ENCODE peak calls at places on chromosome 15, in ten cellular contexts. One of them, this sample, is unnamed.
A peak's percentile ranks its signal among the peaks of the same experiment; 100 is the strongest.

GRCh38 chr15:75712668-75713337 is at the start of gene CSPG4:
- DNase-seq in NCI-H1092 treated with DMSO at 0.1 percent for 48 hours: no peak
- DNase-seq in astrocyte of the spinal cord: peak; percentile 84
- DNase-seq in cardiac fibroblast: peak; percentile 50
- DNase-seq in hippocampal formation: no peak
- DNase-seq in body of pancreas: no peak
- DNase-seq in T-helper 2 cell treated with Interferon-gamma antibody and Interleukin-4, amounts not matched to agents 5 μg/mL and 100 μg/mL, for 36 hours: no peak
- DNase-seq in HFFc6: peak; percentile 35
- DNase-seq in AG04450: no peak
- DNase-seq in effector memory CD8-positive, alpha-beta T cell: no peak
- DNase-seq in this sample: peak; percentile 92

GRCh38 chr15:66959066-66959465 is 106.3 kb upstream of the SMAD3 start:
- DNase-seq in effector memory CD8-positive, alpha-beta T cell: no peak
- DNase-seq in T-helper 2 cell treated with Interferon-gamma antibody and Interleukin-4, amounts not matched to agents 5 μg/mL and 100 μg/mL, for 36 hours: no peak
- DNase-seq in cardiac fibroblast: no peak
- DNase-seq in HFFc6: no peak
- DNase-seq in astrocyte of the spinal cord: no peak
- DNase-seq in body of pancreas: no peak
- DNase-seq in hippocampal formation: no peak
- DNase-seq in NCI-H1092 treated with DMSO at 0.1 percent for 48 hours: no peak
- DNase-seq in AG04450: no peak
- DNase-seq in this sample: no peak

GRCh38 chr15:79322945-79323344 is 12.0 kb downstream of the TMED3 start:
- DNase-seq in NCI-H1092 treated with DMSO at 0.1 percent for 48 hours: no peak
- DNase-seq in effector memory CD8-positive, alpha-beta T cell: no peak
- DNase-seq in T-helper 2 cell treated with Interferon-gamma antibody and Interleukin-4, amounts not matched to agents 5 μg/mL and 100 μg/mL, for 36 hours: no peak
- DNase-seq in hippocampal formation: no peak
- DNase-seq in cardiac fibroblast: no peak
- DNase-seq in body of pancreas: no peak
- DNase-seq in HFFc6: no peak
- DNase-seq in AG04450: no peak
- DNase-seq in astrocyte of the spinal cord: no peak
- DNase-seq in this sample: no peak

GRCh38 chr15:25510146-25510545 is 71.3 kb upstream of the UBE3A start:
- DNase-seq in HFFc6: no peak
- DNase-seq in NCI-H1092 treated with DMSO at 0.1 percent for 48 hours: no peak
- DNase-seq in astrocyte of the spinal cord: no peak
- DNase-seq in hippocampal formation: no peak
- DNase-seq in AG04450: no peak
- DNase-seq in effector memory CD8-positive, alpha-beta T cell: no peak
- DNase-seq in T-helper 2 cell treated with Interferon-gamma antibody and Interleukin-4, amounts not matched to agents 5 μg/mL and 100 μg/mL, for 36 hours: no peak
- DNase-seq in body of pancreas: no peak
- DNase-seq in cardiac fibroblast: no peak
- DNase-seq in this sample: no peak

GRCh38 chr15:76868740-76869139 is 36.4 kb downstream of the SCAPER start:
- DNase-seq in HFFc6: no peak
- DNase-seq in cardiac fibroblast: no peak
- DNase-seq in hippocampal formation: no peak
- DNase-seq in T-helper 2 cell treated with Interferon-gamma antibody and Interleukin-4, amounts not matched to agents 5 μg/mL and 100 μg/mL, for 36 hours: no peak
- DNase-seq in AG04450: no peak
- DNase-seq in effector memory CD8-positive, alpha-beta T cell: no peak
- DNase-seq in NCI-H1092 treated with DMSO at 0.1 percent for 48 hours: no peak
- DNase-seq in astrocyte of the spinal cord: no peak
- DNase-seq in body of pancreas: no peak
- DNase-seq in this sample: no peak

GRCh38 chr15:40511472-40512133 is 40.8 kb downstream of the CHST14 start:
- DNase-seq in hippocampal formation: no peak
- DNase-seq in T-helper 2 cell treated with Interferon-gamma antibody and Interleukin-4, amounts not matched to agents 5 μg/mL and 100 μg/mL, for 36 hours: peak; percentile 20
- DNase-seq in body of pancreas: peak; percentile 87
- DNase-seq in NCI-H1092 treated with DMSO at 0.1 percent for 48 hours: peak; percentile 7
- DNase-seq in astrocyte of the spinal cord: peak; percentile 23
- DNase-seq in effector memory CD8-positive, alpha-beta T cell: no peak
- DNase-seq in HFFc6: peak; percentile 3
- DNase-seq in AG04450: no peak
- DNase-seq in cardiac fibroblast: peak; percentile 38
- DNase-seq in this sample: peak; percentile 89

GRCh38 chr15:25439456-25439836 is 622 bp upstream of the UBE3A start:
- DNase-seq in effector memory CD8-positive, alpha-beta T cell: no peak
- DNase-seq in HFFc6: no peak
- DNase-seq in astrocyte of the spinal cord: no peak
- DNase-seq in AG04450: no peak
- DNase-seq in body of pancreas: peak; percentile 59
- DNase-seq in T-helper 2 cell treated with Interferon-gamma antibody and Interleukin-4, amounts not matched to agents 5 μg/mL and 100 μg/mL, for 36 hours: no peak
- DNase-seq in cardiac fibroblast: peak; percentile 50
- DNase-seq in hippocampal formation: no peak
- DNase-seq in NCI-H1092 treated with DMSO at 0.1 percent for 48 hours: peak; percentile 39
- DNase-seq in this sample: peak; percentile 11

GRCh38 chr15:47812436-47813109 is 95.3 kb downstream of the SEMA6D start:
- DNase-seq in body of pancreas: no peak
- DNase-seq in T-helper 2 cell treated with Interferon-gamma antibody and Interleukin-4, amounts not matched to agents 5 μg/mL and 100 μg/mL, for 36 hours: no peak
- DNase-seq in AG04450: no peak
- DNase-seq in HFFc6: no peak
- DNase-seq in NCI-H1092 treated with DMSO at 0.1 percent for 48 hours: no peak
- DNase-seq in effector memory CD8-positive, alpha-beta T cell: no peak
- DNase-seq in hippocampal formation: no peak
- DNase-seq in astrocyte of the spinal cord: peak; percentile 26
- DNase-seq in cardiac fibroblast: peak; percentile 78
- DNase-seq in this sample: no peak

GRCh38 chr15:27499191-27499590 is 528.2 kb downstream of the GABRG3 start:
- DNase-seq in AG04450: no peak
- DNase-seq in T-helper 2 cell treated with Interferon-gamma antibody and Interleukin-4, amounts not matched to agents 5 μg/mL and 100 μg/mL, for 36 hours: no peak
- DNase-seq in effector memory CD8-positive, alpha-beta T cell: no peak
- DNase-seq in cardiac fibroblast: no peak
- DNase-seq in body of pancreas: no peak
- DNase-seq in astrocyte of the spinal cord: no peak
- DNase-seq in hippocampal formation: no peak
- DNase-seq in HFFc6: no peak
- DNase-seq in NCI-H1092 treated with DMSO at 0.1 percent for 48 hours: no peak
- DNase-seq in this sample: no peak